ENCODE peak calls at places on chromosomes 4 and X, in seven cellular contexts. M is H1, U is HCT116, K is HepG2, A is GM12878, N is SK-N-SH, E is K562. G is an unnamed sample.

GRCh38 chr4:48141048-48141447 is 7.0 kb upstream of the TXK start:
- DNase-seq in M (no peak), U (no peak), K (peak), A (no peak), N (peak), E (peak), G (peak)

GRCh38 chr4:186067757-186068385 is 1.1 kb upstream of the TLR3 start:
- DNase-seq in M (peak), U (peak), K (peak), A (peak), N (peak), E (no peak), G (peak)

GRCh38 chrX:47172971-47173792 is 20.4 kb upstream of the UBA1 start:
- DNase-seq in M (no peak), U (no peak), K (no peak), A (no peak), N (no peak), E (no peak), G (no peak)

GRCh38 chr4:73583661-73584060 is 36.6 kb downstream of the RASSF6 start:
- DNase-seq in M (no peak), U (no peak), K (no peak), A (no peak), N (no peak), E (no peak), G (peak)

GRCh38 chr4:164467493-164467892 is 286.4 kb upstream of the SMIM31 start:
- DNase-seq in M (no peak), U (peak), K (no peak), A (no peak), N (no peak), E (no peak), G (no peak)

GRCh38 chrX:150156615-150157014 is 206.5 kb upstream of the MAMLD1 start:
- DNase-seq in M (no peak), U (no peak), K (no peak), A (no peak), N (no peak), E (no peak), G (no peak)

GRCh38 chrX:29478336-29479069 is 736.9 kb upstream of the MAGEB2 start:
- DNase-seq in M (peak), U (peak), K (peak), A (peak), N (peak), E (peak), G (peak)

GRCh38 chr4:172786039-172786792 is 382.4 kb upstream of the GALNT7 start:
- DNase-seq in M (no peak), U (no peak), K (no peak), A (no peak), N (no peak), E (no peak), G (no peak)

GRCh38 chr4:10584042-10584441 is 100.5 kb downstream of the CLNK start:
- DNase-seq in M (no peak), U (no peak), K (peak), A (peak), N (no peak), E (no peak), G (no peak)

GRCh38 chr4:3176625-3177229 is 72.2 kb upstream of the MSANTD1 start:
- DNase-seq in M (no peak), U (no peak), K (no peak), A (no peak), N (no peak), E (no peak), G (no peak)

GRCh38 chr4:76637704-76638361 is 202.8 kb downstream of the SHROOM3 start:
- DNase-seq in M (no peak), U (peak), K (no peak), A (no peak), N (no peak), E (no peak), G (no peak)

GRCh38 chr4:176034498-176034897 is 31.1 kb upstream of the WDR17 start:
- DNase-seq in M (no peak), U (peak), K (no peak), A (no peak), N (peak), E (no peak), G (no peak)

GRCh38 chr4:138037716-138038115 is 204.4 kb downstream of the SLC7A11 start:
- DNase-seq in M (no peak), U (no peak), K (no peak), A (no peak), N (no peak), E (no peak), G (peak)

GRCh38 chrX:44157293-44157692 is 184.1 kb upstream of the NDP start:
- DNase-seq in M (no peak), U (no peak), K (no peak), A (no peak), N (no peak), E (no peak), G (no peak)

GRCh38 chr4:8359193-8359592 is 81.3 kb downstream of the ACOX3 start:
- DNase-seq in M (no peak), U (no peak), K (no peak), A (no peak), N (no peak), E (no peak), G (no peak)

GRCh38 chrX:53479295-53479694 is 45.1 kb upstream of the HSD17B10 start:
- DNase-seq in M (no peak), U (no peak), K (no peak), A (no peak), N (no peak), E (peak), G (peak)

DNA sequence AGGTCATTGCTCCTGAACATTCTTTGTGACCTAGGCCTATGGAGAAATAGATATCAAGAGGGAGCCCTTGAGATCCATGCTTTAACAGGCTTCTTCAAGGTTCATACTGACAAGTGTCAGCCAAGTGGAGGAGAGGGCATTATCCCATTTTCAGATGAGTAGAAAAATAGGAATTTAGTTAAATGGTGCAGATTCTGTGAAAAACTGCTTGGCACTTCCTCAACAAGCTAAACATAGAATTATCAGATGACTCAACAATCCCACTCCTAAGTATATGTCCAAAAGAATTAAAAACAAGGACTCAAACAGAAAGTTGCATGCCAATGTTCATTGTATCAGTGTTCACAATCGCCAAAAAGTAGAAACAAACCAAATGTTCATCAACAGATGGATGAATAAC is 43.8 kb upstream of the KCNIP4 start:
- DNase-seq in M (no peak), U (no peak), K (no peak), A (no peak), N (no peak), E (no peak), G (no peak)
- TF ChIP-seq JUND in M (no peak), U (no peak), K (no peak), A (no peak), N (peak), E (no peak), G (no peak)

GRCh38 chr4:1902243-1902642 is 31.1 kb downstream of the NSD2 start:
- DNase-seq in M (no peak), U (no peak), K (no peak), A (no peak), N (no peak), E (no peak), G (no peak)
- TF ChIP-seq JUND in M (no peak), U (no peak), K (no peak), A (no peak), N (no peak), E (no peak), G (no peak)

GRCh38 chr4:42655921-42656735 is 777 bp downstream of the ATP8A1 start:
- DNase-seq in M (no peak), U (no peak), K (peak), A (no peak), N (peak), E (no peak), G (peak)
- TF ChIP-seq JUND in M (no peak), U (no peak), K (no peak), A (no peak), N (no peak), E (no peak), G (no peak)

GRCh38 chrX:154376768-154377167 is 2.3 kb upstream of the EMD start:
- DNase-seq in M (no peak), U (no peak), K (no peak), A (no peak), N (no peak), E (no peak), G (no peak)

GRCh38 chrX:154380153-154380552 is 1.1 kb downstream of the EMD start:
- DNase-seq in M (no peak), U (no peak), K (no peak), A (no peak), N (no peak), E (no peak), G (no peak)

GRCh38 chrX:154379569-154379951 is 465 bp downstream of the EMD start:
- DNase-seq in M (no peak), U (no peak), K (no peak), A (no peak), N (no peak), E (no peak), G (no peak)

GRCh38 chrX:154378799-154379568 is at the start of gene EMD:
- DNase-seq in M (peak), U (peak), K (peak), A (peak), N (peak), E (peak), G (peak)

DNA sequence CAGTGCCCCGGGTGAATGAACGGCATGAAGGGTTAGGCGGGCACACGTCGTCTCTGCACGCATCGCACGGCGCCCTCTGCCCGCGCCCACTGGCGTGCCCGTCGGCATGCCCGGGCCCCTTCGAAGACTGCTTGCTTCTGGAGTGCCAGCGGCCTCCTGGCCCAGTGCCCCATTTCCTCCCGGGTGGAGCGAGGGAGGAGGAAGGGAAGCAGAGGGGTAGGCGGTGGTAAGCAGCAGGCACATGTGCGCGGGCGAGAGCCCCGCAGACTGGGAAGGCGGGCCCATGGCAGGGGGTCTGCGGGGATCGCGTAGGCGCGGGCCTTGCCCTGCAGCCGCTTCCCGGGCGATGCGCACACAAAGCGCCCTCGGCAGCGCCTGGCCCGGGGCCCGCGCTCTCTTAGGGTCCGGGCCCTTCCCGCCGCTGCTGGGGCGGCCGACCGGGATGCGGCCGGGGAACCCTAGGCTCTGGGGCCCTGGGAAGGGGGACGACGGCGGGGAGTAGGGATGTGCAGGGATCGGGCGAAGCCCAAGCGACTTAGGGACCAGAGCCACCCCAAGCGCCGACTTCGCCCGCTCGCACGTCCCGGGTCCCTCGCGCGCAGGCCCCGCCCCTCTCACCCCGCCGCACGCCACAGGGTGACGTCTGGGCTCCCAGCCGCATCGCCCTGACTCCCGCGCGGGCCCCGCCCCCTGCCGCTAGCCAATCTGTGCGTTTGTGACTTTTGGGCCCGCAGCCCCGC is 866 bp upstream of the EMD start:
- DNase-seq in M (no peak), U (no peak), K (no peak), A (no peak), N (peak), E (peak), G (peak)
- TF ChIP-seq JUND in M (no peak), U (no peak), K (no peak), A (no peak), N (no peak), E (no peak), G (no peak)

GRCh38 chrX:63750846-63751245 is 34.2 kb downstream of the ARHGEF9 start:
- DNase-seq in M (no peak), U (no peak), K (no peak), A (no peak), N (no peak), E (no peak), G (no peak)
- TF ChIP-seq JUND in M (no peak), U (no peak), K (no peak), A (no peak), N (no peak), E (no peak), G (no peak)

GRCh38 chrX:80016182-80016581 is 1.6 kb downstream of the TBX22 start:
- DNase-seq in M (no peak), U (no peak), K (no peak), A (no peak), N (no peak), E (no peak), G (no peak)
- TF ChIP-seq JUND in M (no peak), U (no peak), K (no peak), A (no peak), N (no peak), E (no peak), G (no peak)

GRCh38 chr4:56860781-56861180 is 39.3 kb upstream of the SPINK2 start:
- DNase-seq in M (no peak), U (no peak), K (no peak), A (no peak), N (no peak), E (no peak), G (no peak)

GRCh38 chr4:56863441-56864129 is 42.1 kb upstream of the SPINK2 start:
- DNase-seq in M (no peak), U (no peak), K (no peak), A (no peak), N (no peak), E (no peak), G (no peak)

GRCh38 chr4:56859841-56860240 is 38.3 kb upstream of the SPINK2 start:
- DNase-seq in M (no peak), U (no peak), K (no peak), A (no peak), N (no peak), E (no peak), G (no peak)

GRCh38 chr4:56858302-56858644 is 36.8 kb upstream of the SPINK2 start:
- DNase-seq in M (no peak), U (no peak), K (no peak), A (no peak), N (no peak), E (no peak), G (no peak)

GRCh38 chr4:56861365-56861764 is 39.9 kb upstream of the SPINK2 start:
- DNase-seq in M (no peak), U (no peak), K (no peak), A (no peak), N (no peak), E (no peak), G (no peak)
- TF ChIP-seq JUND in M (no peak), U (no peak), K (no peak), A (no peak), N (no peak), E (no peak), G (no peak)